ENCODE peak calls at places on chromosomes 6 and 20, in six cellular contexts. T, K, H, G, P and I are unnamed samples.

GRCh38 chr6:35508542-35508941 is 4.2 kb downstream of the TULP1 start:
- DNase-seq in T (no peak), K (no peak), H (no peak), G (no peak), P (no peak), I (no peak)

GRCh38 chr6:154773610-154774089 is 40.4 kb downstream of the SCAF8 start:
- DNase-seq in T (no peak), K (no peak), H (no peak), G (no peak), P (no peak), I (no peak)

GRCh38 chr6:116533233-116533957 is 12.1 kb downstream of the TRAPPC3L start:
- DNase-seq in T (no peak), K (no peak), H (no peak), G (no peak), P (peak), I (no peak)

GRCh38 chr6:56230976-56231566 is 16.3 kb downstream of the COL21A1 start:
- DNase-seq in T (no peak), K (no peak), H (no peak), G (no peak), P (no peak), I (no peak)

GRCh38 chr6:6696867-6697531 is 108.5 kb downstream of the LY86 start:
- DNase-seq in T (peak), K (peak), H (no peak), G (peak), P (peak), I (no peak)

GRCh38 chr6:115908906-115909559 is 151.7 kb downstream of the FRK start:
- DNase-seq in T (no peak), K (no peak), H (no peak), G (no peak), P (no peak), I (no peak)

GRCh38 chr6:73515204-73516101 is 5.4 kb downstream of the EEF1A1 start:
- DNase-seq in T (peak), K (peak), H (peak), G (peak), P (peak), I (no peak)

GRCh38 chr20:1944345-1945099 is 49.3 kb downstream of the SIRPA start:
- DNase-seq in T (no peak), K (no peak), H (no peak), G (no peak), P (no peak), I (no peak)

GRCh38 chr6:95384988-95385387 is 192.3 kb upstream of the MANEA start:
- DNase-seq in T (no peak), K (no peak), H (no peak), G (no peak), P (no peak), I (no peak)

GRCh38 chr6:112831022-112831421 is 483.9 kb downstream of the RFPL4B start:
- DNase-seq in T (no peak), K (no peak), H (no peak), G (no peak), P (no peak), I (no peak)

GRCh38 chr6:47163536-47163935 is 121.4 kb upstream of the ADGRF1 start:
- DNase-seq in T (no peak), K (no peak), H (no peak), G (no peak), P (no peak), I (no peak)

GRCh38 chr6:93787841-93788240 is 368.5 kb upstream of the EPHA7 start:
- DNase-seq in T (no peak), K (no peak), H (no peak), G (no peak), P (no peak), I (no peak)

GRCh38 chr20:20711413-20711812 is 1.0 kb downstream of the RALGAPA2 start:
- DNase-seq in T (peak), K (no peak), H (no peak), G (no peak), P (no peak), I (no peak)

GRCh38 chr20:16096756-16097326 is 476.4 kb downstream of the KIF16B start:
- DNase-seq in T (no peak), K (no peak), H (no peak), G (no peak), P (no peak), I (no peak)

GRCh38 chr6:71489736-71490135 is 201.1 kb downstream of the OGFRL1 start:
- DNase-seq in T (no peak), K (no peak), H (no peak), G (no peak), P (peak), I (no peak)

GRCh38 chr6:160122744-160123143 is 1.1 kb downstream of the SLC22A1 start:
- DNase-seq in T (no peak), K (no peak), H (no peak), G (no peak), P (no peak), I (no peak)
- TF ChIP-seq POLR2A in T (no peak), K (no peak), H (no peak), G (no peak), P (no peak), I (no peak)

GRCh38 chr6:156026543-156027268 is 571.1 kb upstream of the NOX3 start:
- DNase-seq in T (no peak), K (no peak), H (no peak), G (no peak), P (no peak), I (no peak)
- TF ChIP-seq EP300 in T (no peak), K (no peak), H (no peak), G (no peak), P (no peak), I (no peak)

DNA sequence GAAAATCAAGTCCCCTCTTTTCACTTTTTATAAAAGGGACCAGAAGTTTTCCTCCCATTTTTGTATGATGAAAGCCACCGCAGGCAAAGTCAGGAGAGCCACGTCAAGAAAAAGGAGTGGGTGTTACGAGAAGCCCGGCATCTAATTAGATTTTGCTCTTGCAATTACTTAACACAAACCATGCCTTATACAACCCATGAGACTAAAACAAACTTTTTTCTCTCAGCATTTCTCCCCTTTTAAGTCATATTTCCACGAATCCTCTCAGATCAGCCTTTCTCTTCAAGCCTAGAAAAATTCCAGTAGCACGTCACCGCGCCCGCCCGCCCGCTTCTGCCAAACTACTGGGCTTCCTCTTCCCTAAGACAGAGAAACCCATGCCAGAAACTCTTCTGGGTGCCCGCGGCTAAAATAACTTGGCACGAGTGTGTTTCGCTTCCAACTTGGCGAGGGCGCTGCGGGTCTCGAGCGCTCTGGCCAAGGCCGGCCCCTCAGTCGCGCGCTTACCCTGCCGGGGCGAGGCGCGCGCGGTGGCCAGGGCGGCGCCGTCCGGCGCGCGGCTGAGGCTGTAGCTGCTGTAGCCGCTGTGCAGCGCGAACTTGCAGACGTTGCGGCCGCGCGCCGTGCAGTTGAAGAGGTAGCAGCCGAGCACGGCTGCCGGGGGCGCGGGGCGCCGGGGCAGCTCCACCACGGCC is 1.1 kb downstream of the LRP11 start:
- DNase-seq in T (peak), K (peak), H (peak), G (peak), P (peak), I (peak)
- TF ChIP-seq POLR2A in T (no peak), K (no peak), H (no peak), G (no peak), P (peak), I (peak)

DNA sequence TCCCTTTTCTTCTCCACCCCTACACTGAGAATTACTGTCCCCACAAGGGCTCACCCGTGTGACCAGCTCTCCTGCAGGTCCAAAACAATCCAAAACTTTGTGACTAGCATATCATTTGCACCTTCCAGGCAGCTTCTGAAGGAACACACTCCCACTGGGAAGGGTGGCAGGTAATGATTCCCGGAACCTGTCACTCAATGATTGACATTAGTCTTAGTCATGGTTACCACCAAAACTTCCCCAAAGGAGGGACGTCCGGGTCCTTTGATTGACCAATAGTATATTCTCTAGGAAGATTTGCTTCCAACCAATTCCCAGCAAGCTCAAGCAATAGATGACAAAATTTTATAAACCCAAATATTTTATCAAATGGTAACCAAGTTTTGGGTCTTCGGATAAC is 127.7 kb upstream of the MYLIP start:
- DNase-seq in T (no peak), K (no peak), H (no peak), G (no peak), P (no peak), I (no peak)
- TF ChIP-seq EP300 in T (no peak), K (no peak), H (no peak), G (no peak), P (no peak), I (no peak)

DNA sequence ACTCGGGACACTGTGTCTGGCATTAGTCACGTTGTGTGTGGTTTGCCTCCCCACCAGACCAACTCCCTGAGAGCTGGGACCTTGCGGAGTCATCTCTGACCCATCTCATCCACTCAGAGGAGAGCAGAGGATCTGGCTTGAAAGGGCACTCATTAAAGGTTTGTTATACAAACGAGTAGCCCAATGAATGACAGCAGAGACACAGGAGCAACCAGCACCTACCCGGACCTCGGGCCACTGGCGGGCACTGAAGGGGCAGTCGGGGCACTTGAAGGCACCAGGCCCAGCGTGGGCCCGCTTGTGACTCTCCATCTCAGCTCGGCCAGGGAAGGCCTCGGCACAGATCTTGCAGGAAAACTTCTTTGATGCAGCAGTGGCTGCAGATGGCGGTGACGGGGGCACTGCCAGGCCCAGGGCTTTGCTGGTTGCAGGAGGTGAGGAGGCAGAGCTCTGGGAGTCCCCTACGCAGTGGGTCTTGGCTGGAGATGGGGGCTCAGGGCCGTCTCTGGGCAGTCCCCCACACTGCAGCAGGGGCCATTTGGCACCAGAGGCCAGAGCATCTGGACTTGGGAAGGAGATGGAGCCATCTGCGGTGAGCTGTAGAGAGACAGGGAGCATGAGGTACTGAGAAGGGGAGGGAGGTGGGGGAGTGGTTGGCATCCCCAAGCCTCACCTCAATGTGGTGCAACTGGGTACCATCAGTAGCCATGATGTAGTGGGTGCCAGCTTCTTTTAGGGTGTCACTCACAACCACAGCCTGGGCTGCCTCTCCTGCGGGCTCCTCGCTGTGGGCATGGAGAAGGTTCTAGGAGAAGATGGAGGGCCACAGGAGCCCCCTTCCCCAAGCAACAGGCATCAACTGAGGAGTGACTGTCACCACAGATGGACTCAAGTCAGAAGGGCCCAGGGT is 17.7 kb downstream of the PCIF1 start:
- DNase-seq in T (no peak), K (no peak), H (no peak), G (no peak), P (no peak), I (no peak)
- TF ChIP-seq POLR2A in T (no peak), K (no peak), H (no peak), G (no peak), P (no peak), I (no peak)